ENCODE peak calls at places on chromosomes 13 and 19, in six cellular contexts. D is AG08395, P is posterior cingulate gyrus, Y is adrenal gland, O is cardiac muscle cell, X is omental fat pad. J is an unnamed sample.

GRCh38 chr19:51065221-51065960 is 499 bp upstream of the KLK13 start:
- DNase-seq in X (no peak), Y (no peak), P (no peak), D (no peak), O (no peak), J (no peak)

GRCh38 chr13:57624565-57625435 is 6.7 kb upstream of the PCDH17 start:
- DNase-seq in Y (peak), D (peak), P (no peak), O (peak), X (no peak), J (peak)

GRCh38 chr19:47545061-47545948 is 27.6 kb downstream of the ZNF541 start:
- DNase-seq in Y (no peak), O (no peak), P (no peak), X (no peak), D (peak), J (no peak)

GRCh38 chr13:112761701-112762689 is 72.2 kb downstream of the ATP11A start:
- DNase-seq in Y (no peak), O (peak), D (peak), P (no peak), X (no peak), J (no peak)

GRCh38 chr13:44431150-44431549 is 57.5 kb downstream of the SERP2 start:
- DNase-seq in Y (no peak), O (peak), X (no peak), D (no peak), P (no peak), J (peak)

GRCh38 chr19:37935341-37935740 is 28.3 kb downstream of the SIPA1L3 start:
- DNase-seq in O (no peak), Y (no peak), P (no peak), X (no peak), D (no peak), J (no peak)

GRCh38 chr13:25990801-25991200 is 61.0 kb downstream of the SHISA2 start:
- DNase-seq in D (no peak), X (no peak), O (peak), Y (no peak), P (no peak), J (no peak)

GRCh38 chr13:50467156-50467814 is 376.2 kb downstream of the DLEU7 start:
- DNase-seq in X (no peak), P (no peak), Y (no peak), O (peak), D (no peak), J (no peak)

GRCh38 chr19:49421878-49422202 is 1.4 kb downstream of the PTH2 start:
- DNase-seq in P (no peak), Y (no peak), O (no peak), D (no peak), X (no peak), J (no peak)

GRCh38 chr13:57627663-57628062 is 3.9 kb upstream of the PCDH17 start:
- DNase-seq in O (peak), X (no peak), D (peak), P (no peak), Y (no peak), J (peak)

GRCh38 chr19:13044160-13044853 is 49.0 kb downstream of the NFIX start:
- DNase-seq in D (no peak), X (no peak), Y (no peak), P (no peak), O (no peak), J (no peak)

GRCh38 chr19:771332-771785 is 20.4 kb downstream of the MISP start:
- DNase-seq in Y (peak), P (no peak), O (peak), D (peak), X (no peak), J (peak)

GRCh38 chr19:18373892-18374629 is 11.9 kb upstream of the GDF15 start:
- DNase-seq in O (peak), D (peak), P (peak), Y (peak), X (peak), J (peak)

GRCh38 chr19:13025819-13026477 is 30.7 kb downstream of the NFIX start:
- DNase-seq in O (no peak), P (no peak), D (no peak), Y (no peak), X (no peak), J (no peak)

GRCh38 chr13:41456768-41457588 is at the start of gene RGCC:
- DNase-seq in D (peak), P (peak), O (peak), X (no peak), Y (peak), J (peak)

GRCh38 chr19:14347999-14348889 is 33.0 kb upstream of the ADGRE5 start:
- DNase-seq in Y (peak), P (peak), D (peak), X (peak), O (peak), J (peak)